ENCODE peak calls at places on chromosomes 7 and 10, in ten cellular contexts. X is prostate gland, L is SK-N-SH, B is stomach, J is GM23338, P is HCT116, F is sigmoid colon, C is H1, U is GM12878, A is K562. O is an unnamed sample.
A peak's percentile ranks its signal among the peaks of the same experiment; 100 is the strongest.

GRCh38 chr7:20158684-20159083 is 58.5 kb downstream of the MACC1 start:
- DNase-seq in X (no peak), L (no peak), B (no peak), J (no peak), P (no peak), F (no peak), C (no peak), U (no peak), A (no peak), O (no peak)

GRCh38 chr10:86244296-86244695 is 122.3 kb downstream of the GRID1 start:
- DNase-seq in X (no peak), L (peak; percentile 86), B (no peak), J (no peak), P (no peak), F (no peak), C (no peak), U (no peak), A (no peak), O (no peak)

GRCh38 chr7:84194484-84195260 is at the start of gene SEMA3A:
- DNase-seq in X (peak; percentile 10), L (peak; percentile 55), B (no peak), J (peak; percentile 59), P (peak; percentile 48), F (peak; percentile 84), C (no peak), U (no peak), A (no peak), O (no peak)

GRCh38 chr10:78188459-78188858 is 154.8 kb downstream of the RPS24 start:
- DNase-seq in X (no peak), L (no peak), B (no peak), J (no peak), P (no peak), F (no peak), C (no peak), U (no peak), A (no peak), O (no peak)

GRCh38 chr7:99224263-99224947 is 16.5 kb upstream of the KPNA7 start:
- DNase-seq in X (peak; percentile 27), L (no peak), B (peak; percentile 64), J (no peak), P (peak; percentile 37), F (no peak), C (no peak), U (peak; percentile 1), A (peak; percentile 84), O (no peak)

GRCh38 chr10:133010095-133010837 is 67.9 kb upstream of the CFAP46 start:
- DNase-seq in X (no peak), L (no peak), B (no peak), J (no peak), P (no peak), F (no peak), C (no peak), U (no peak), A (no peak), O (no peak)

GRCh38 chr7:104936546-104936945 is 77.5 kb upstream of the KMT2E start:
- DNase-seq in X (no peak), L (no peak), B (no peak), J (no peak), P (no peak), F (no peak), C (no peak), U (no peak), A (no peak), O (no peak)

GRCh38 chr7:105787071-105787470 is 89.3 kb downstream of the ATXN7L1 start:
- DNase-seq in X (no peak), L (no peak), B (no peak), J (no peak), P (no peak), F (peak; percentile 33), C (no peak), U (no peak), A (no peak), O (no peak)

GRCh38 chr10:105140600-105140999 is 499.5 kb downstream of the SORCS3 start:
- DNase-seq in X (no peak), L (peak; percentile 3), B (no peak), J (no peak), P (no peak), F (no peak), C (no peak), U (no peak), A (no peak), O (no peak)

DNA sequence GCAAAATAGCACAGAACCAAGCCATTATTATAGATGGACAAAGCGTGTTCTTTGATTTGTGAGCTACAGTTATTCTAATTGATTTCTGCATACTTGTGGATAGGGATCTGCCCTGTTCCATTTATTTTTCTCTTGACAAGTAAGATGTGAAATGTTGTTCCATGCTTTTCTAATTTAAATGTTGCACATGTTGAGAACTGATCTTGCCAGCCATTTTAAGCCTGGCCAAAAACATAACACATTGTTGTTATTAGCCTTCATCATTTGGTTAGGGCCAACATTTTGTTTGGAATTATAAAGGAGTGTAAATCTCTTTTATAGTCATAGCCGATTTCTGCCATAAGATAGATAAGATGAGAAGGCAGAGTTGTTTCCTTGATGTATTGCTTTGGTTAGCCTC is 117.0 kb downstream of the WNT2 start:
- DNase-seq in X (no peak), L (no peak), B (no peak), J (no peak), P (no peak), F (no peak), C (no peak), U (no peak), A (no peak), O (no peak)
- TF ChIP-seq POLR2AphosphoS5 in X (no peak), L (no peak), B (no peak), J (no peak), P (no peak), F (no peak), C (no peak), U (no peak), A (no peak), O (no peak)

GRCh38 chr10:119537953-119538630 is 4.4 kb downstream of the RGS10 start:
- DNase-seq in X (no peak), L (no peak), B (no peak), J (no peak), P (no peak), F (peak; percentile 47), C (no peak), U (no peak), A (no peak), O (no peak)

GRCh38 chr10:119540038-119540437 is 2.5 kb downstream of the RGS10 start:
- DNase-seq in X (no peak), L (no peak), B (no peak), J (no peak), P (no peak), F (peak; percentile 25), C (no peak), U (no peak), A (no peak), O (no peak)

GRCh38 chr10:119541046-119541445 is 1.5 kb downstream of the RGS10 start:
- DNase-seq in X (no peak), L (no peak), B (no peak), J (no peak), P (no peak), F (peak; percentile 58), C (no peak), U (no peak), A (no peak), O (no peak)

GRCh38 chr10:119539359-119539651 is 3.2 kb downstream of the RGS10 start:
- DNase-seq in X (peak; percentile 23), L (no peak), B (no peak), J (no peak), P (no peak), F (peak; percentile 55), C (no peak), U (no peak), A (no peak), O (no peak)

DNA sequence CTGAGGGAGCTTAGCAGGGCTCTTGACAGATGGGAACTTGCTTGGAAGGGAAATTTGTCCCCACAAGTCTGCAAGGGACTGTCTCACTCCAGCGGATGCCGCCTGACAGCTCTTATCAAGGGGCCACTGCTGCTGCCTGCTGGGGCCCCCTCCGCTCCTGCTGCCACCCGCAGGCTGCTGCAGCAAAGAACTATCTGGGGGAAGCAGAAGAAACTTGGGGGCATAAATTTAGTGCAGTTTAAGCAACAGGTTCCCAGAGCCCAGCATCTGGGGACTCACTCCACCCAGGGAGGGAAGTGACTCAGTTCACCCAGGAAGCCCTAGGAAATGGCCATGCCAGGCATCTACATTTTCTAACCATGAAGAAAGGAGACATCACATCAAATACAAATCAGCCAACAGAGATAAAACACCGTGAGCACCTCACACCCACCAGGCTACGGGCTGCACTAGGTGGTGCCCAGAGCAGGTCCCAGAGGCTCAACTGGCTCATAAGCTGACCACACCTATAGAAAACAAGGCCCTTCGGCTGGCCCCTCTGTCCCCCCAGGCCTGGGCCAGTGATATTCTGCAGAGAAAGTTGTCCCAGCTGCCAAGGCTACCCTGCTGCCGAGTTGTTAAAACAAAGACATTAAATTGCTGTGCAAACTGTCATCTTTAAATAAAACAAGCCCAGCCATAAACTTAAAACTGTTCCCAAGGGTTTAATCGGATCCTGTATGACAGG is 3.7 kb downstream of the RGS10 start:
- DNase-seq in X (no peak), L (no peak), B (no peak), J (no peak), P (no peak), F (peak; percentile 62), C (no peak), U (no peak), A (peak; percentile 77), O (peak; percentile 34)
- TF ChIP-seq CTCF in X (no peak), L (peak; percentile 20), B (no peak), J (no peak), P (peak; percentile 4), F (no peak), C (no peak), U (peak; percentile 18), A (peak; percentile 34), O (no peak)

DNA sequence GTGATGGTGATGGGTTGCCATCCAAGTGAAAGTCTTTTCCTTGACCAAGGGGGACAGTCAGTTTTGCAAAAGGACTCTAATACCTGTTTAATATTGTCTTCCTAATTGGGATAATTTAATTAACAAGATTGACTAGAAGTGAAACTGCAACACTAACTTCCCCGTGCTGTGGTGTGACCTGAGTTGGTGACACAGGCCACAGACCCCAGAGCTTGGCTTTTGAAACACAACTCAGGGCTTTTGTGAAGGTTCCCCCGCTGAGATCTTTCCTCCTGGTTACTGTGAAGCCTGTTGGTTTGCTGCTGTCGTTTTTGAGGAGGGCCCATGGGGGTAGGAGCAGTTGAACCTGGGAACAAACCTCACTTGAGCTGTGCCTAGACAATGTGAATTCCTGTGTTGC is 6.9 kb downstream of the PPIF start:
- DNase-seq in X (no peak), L (no peak), B (no peak), J (no peak), P (no peak), F (no peak), C (no peak), U (no peak), A (peak; percentile 8), O (no peak)
- H3K36me3 ChIP-seq in X (no peaks in the 10 kb centered on the region), L (peaks cover 53% of the 10 kb centered on the region), B (peaks cover 84% of the 10 kb centered on the region), J (no peaks in the 10 kb centered on the region), P (peaks cover 38% of the 10 kb centered on the region), F (peaks cover 39% of the 10 kb centered on the region), C (peaks cover 52% of the 10 kb centered on the region), U (peaks cover 42% of the 10 kb centered on the region), A (peaks cover 68% of the 10 kb centered on the region), O (peaks cover 10% of the 10 kb centered on the region)

DNA sequence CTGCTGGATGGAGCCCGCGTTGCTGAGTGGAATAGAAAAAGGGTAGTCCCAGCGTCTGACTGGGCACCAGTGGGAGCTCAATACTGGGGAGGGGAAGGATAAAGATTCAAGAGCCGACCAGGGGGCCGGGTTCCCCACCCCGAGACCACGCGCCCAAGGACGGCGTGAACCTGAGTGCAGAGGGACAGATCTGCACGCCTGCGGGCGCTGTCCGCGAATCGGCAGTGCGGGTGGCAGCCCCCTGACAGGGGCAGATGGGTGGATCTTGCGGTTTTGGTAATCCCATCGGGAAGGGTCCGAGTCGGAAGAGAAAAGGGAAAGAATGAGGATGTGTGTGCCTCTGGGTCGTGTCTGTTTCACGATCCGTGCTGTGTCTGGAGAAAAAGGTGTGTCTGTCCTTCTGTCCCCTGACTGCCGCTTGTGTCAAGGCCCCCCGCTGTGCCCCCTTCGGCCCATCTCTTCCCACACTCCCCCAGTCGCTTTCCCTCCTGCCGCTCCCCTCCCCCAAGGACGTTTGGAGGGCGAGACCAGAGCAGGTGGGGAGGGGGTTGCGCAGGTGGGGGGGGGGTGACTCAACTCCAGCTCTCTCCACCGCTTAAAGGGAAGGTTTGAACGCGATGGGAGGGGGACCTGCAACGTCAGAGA is 711 bp upstream of the VGF start:
- DNase-seq in X (no peak), L (peak; percentile 53), B (no peak), J (peak; percentile 75), P (no peak), F (no peak), C (no peak), U (no peak), A (no peak), O (no peak)
- TF ChIP-seq POLR2AphosphoS5 in X (no peak), L (no peak), B (no peak), J (no peak), P (peak; percentile 28), F (no peak), C (no peak), U (no peak), A (no peak), O (no peak)